ENCODE peak calls at places on chromosomes 5 and 9, in nine cellular contexts. T, B, R, Z, W, P, D, S and Q are unnamed samples.

GRCh38 chr5:177132504-177133118 is 962 bp upstream of the NSD1 start:
- DNase-seq in W (peak), T (no peak), S (peak), B (no peak), D (no peak), P (no peak), Z (no peak), R (peak), Q (peak)

GRCh38 chr5:56735845-56736641 is 79.3 kb upstream of the MAP3K1 start:
- DNase-seq in Z (no peak), W (peak), S (no peak), B (no peak), D (no peak), R (no peak), P (no peak), T (no peak), Q (peak)

GRCh38 chr5:128572546-128573339 is 34.7 kb upstream of the FBN2 start:
- DNase-seq in R (no peak), Z (no peak), P (peak), D (no peak), B (no peak), W (no peak), S (no peak), T (no peak), Q (no peak)

GRCh38 chr5:88732862-88733261 is 150.1 kb downstream of the MEF2C start:
- DNase-seq in S (no peak), W (no peak), Z (no peak), D (no peak), T (no peak), R (no peak), B (no peak), P (no peak), Q (no peak)

GRCh38 chr9:100066539-100066938 is 32.3 kb downstream of the ERP44 start:
- DNase-seq in Z (no peak), S (no peak), T (no peak), W (peak), D (no peak), R (no peak), P (peak), B (no peak), Q (no peak)

GRCh38 chr9:125701351-125701750 is 5.7 kb downstream of the MAPKAP1 start:
- DNase-seq in Z (no peak), P (peak), S (no peak), W (no peak), D (no peak), R (no peak), T (no peak), B (no peak), Q (no peak)

GRCh38 chr9:120187758-120188157 is 392.2 kb downstream of the CDK5RAP2 start:
- DNase-seq in D (no peak), S (no peak), W (no peak), R (no peak), Z (no peak), B (no peak), T (no peak), P (no peak), Q (no peak)

GRCh38 chr9:3553076-3553765 is 27.4 kb upstream of the RFX3 start:
- DNase-seq in Z (no peak), P (no peak), T (no peak), S (no peak), B (no peak), R (no peak), W (no peak), D (no peak), Q (no peak)

GRCh38 chr5:38660194-38660668 is 103.8 kb upstream of the LIFR start:
- DNase-seq in S (no peak), D (peak), W (no peak), Z (no peak), B (no peak), P (no peak), R (no peak), T (no peak), Q (no peak)